ENCODE peak calls at places on chromosomes 13 and 19, in seven cellular contexts. H is neural progenitor cell, E is K562, R is keratinocyte, U is fibroblast of lung, I is SK-N-SH, B is endothelial cell of umbilical vein. F is an unnamed sample.

GRCh38 chr13:86986448-86986847 is 684.7 kb upstream of the SLITRK5 start:
- DNase-seq in I (no peak), B (no peak), E (no peak), H (peak; percentile 67), R (no peak), U (peak; percentile 65), F (no peak)

GRCh38 chr13:75432811-75433244 is 49.1 kb downstream of the TBC1D4 start:
- DNase-seq in U (no peak), I (no peak), B (no peak), E (no peak), R (no peak), H (no peak), F (no peak)

GRCh38 chr13:23460921-23461320 is 27.4 kb upstream of the SACS start:
- DNase-seq in E (no peak), H (no peak), U (no peak), I (no peak), R (no peak), B (no peak), F (no peak)

GRCh38 chr13:85009447-85009846 is 789.8 kb downstream of the SLITRK6 start:
- DNase-seq in E (no peak), I (no peak), B (no peak), H (no peak), U (no peak), R (no peak), F (no peak)

GRCh38 chr13:25783480-25784081 is 268.2 kb downstream of the SHISA2 start:
- DNase-seq in I (no peak), U (no peak), E (no peak), B (no peak), H (no peak), R (no peak), F (no peak)

GRCh38 chr13:109715902-109716301 is 70.5 kb downstream of the IRS2 start:
- DNase-seq in R (no peak), H (peak; percentile 38), I (no peak), B (no peak), E (no peak), U (no peak), F (no peak)

GRCh38 chr13:109497917-109498316 is 288.5 kb downstream of the IRS2 start:
- DNase-seq in H (no peak), U (no peak), B (no peak), R (no peak), E (no peak), I (no peak), F (no peak)

GRCh38 chr19:44943801-44944249 is 1.8 kb downstream of the APOC4 start:
- DNase-seq in H (no peak), R (no peak), U (no peak), E (peak; percentile 83), I (no peak), B (no peak), F (no peak)

GRCh38 chr19:37304190-37304883 is 66.6 kb upstream of the ZNF527 start:
- DNase-seq in R (no peak), E (peak; percentile 13), H (peak; percentile 64), B (no peak), U (no peak), I (peak; percentile 73), F (no peak)

GRCh38 chr19:45164577-45165335 is 4.0 kb upstream of the NKPD1 start:
- DNase-seq in I (no peak), E (peak; percentile 50), B (peak; percentile 45), U (peak; percentile 68), R (peak; percentile 86), H (peak; percentile 33), F (no peak)

DNA sequence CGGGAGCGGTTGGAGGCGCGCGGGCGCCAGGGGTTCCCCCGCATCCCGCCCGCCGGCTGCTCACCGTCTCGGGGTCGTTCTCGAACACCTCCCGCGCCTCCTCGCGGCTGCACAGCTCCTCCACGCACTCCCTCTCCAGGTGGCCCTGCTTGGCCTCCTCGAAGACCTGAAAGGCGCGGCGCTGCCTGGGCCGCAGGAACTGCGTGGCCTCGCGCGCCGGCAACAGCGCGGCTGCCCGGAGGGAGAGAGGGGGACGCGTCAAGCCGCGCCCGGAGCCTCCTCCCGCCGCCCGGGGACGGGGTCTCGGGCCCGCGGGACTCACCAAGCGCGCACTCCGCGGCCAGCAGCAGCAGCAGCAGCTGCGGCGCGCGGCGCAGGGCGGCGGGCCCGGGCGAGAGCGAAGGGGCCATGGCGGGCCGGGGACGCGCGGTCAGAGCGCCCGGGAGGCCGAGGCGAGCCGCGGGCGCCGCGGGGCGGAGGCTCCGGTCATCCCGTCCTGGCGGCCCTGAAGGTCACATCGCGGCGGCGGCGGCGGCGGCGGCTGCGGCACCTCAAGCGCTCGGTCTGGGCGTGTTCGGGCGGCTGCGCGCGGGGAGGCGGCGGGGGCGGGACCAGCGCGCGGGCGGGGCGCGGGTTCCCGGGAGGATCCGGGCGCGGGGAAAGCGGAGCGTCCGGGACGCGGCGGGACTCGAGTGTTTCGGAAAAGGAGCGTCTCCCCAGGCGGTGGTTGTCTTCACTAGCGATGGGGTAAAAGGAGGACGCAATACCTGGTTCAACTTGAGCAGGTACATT is at the start of gene GAS6:
- DNase-seq in B (peak; percentile 53), E (peak; percentile 64), I (peak; percentile 89), R (no peak), U (peak; percentile 51), H (peak; percentile 79), F (no peak)
- H3K9ac ChIP-seq in B (peak within 1 kb of the TSS; percentile 36), E (peak within 1 kb of the TSS; percentile 46), I (peak within 1 kb of the TSS; percentile 83), R (peak within 1 kb of the TSS; percentile 83), U (peak within 1 kb of the TSS; percentile 95), H (no peak within 1 kb of the TSS), F (peak within 1 kb of the TSS; percentile 92)

DNA sequence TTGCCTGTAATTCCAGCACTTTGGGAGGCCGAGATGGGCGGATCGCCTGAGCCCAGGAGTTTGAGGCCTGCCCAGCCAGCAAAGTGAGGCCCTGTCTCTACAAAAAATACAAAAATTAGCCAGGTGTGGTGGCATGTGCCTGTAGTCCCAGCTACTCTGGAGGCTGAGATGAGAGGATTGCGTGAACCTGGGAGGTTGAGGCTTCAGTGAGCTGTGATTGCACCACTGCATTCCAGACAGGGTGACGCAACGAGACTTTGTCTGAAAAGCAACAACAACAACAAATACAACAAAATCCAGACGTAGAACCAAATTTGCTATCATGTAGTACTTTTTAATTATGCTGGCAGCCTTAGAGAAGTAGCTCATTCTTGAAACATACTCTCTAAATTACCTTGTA is 277.1 kb downstream of the KLF5 start:
- DNase-seq in H (no peak), R (no peak), B (no peak), U (no peak), E (no peak), I (no peak), F (no peak)
- H3K4me1 ChIP-seq in H (no peaks in the 10 kb centered on the region), R (peaks cover 71% of the 10 kb centered on the region), B (peaks cover 7% of the 10 kb centered on the region), U (no peaks in the 10 kb centered on the region), E (no peaks in the 10 kb centered on the region), I (peaks cover 6% of the 10 kb centered on the region), F (no peaks in the 10 kb centered on the region)

GRCh38 chr13:29924482-29924884 is 74.1 kb upstream of the UBL3 start:
- DNase-seq in H (no peak), B (no peak), R (no peak), I (no peak), E (no peak), U (peak; percentile 89), F (no peak)

GRCh38 chr13:29922281-29922821 is 71.9 kb upstream of the UBL3 start:
- DNase-seq in R (no peak), I (no peak), H (no peak), B (no peak), U (peak; percentile 66), E (no peak), F (no peak)

GRCh38 chr13:29922896-29923295 is 72.5 kb upstream of the UBL3 start:
- DNase-seq in H (no peak), U (peak; percentile 87), I (no peak), R (no peak), E (no peak), B (no peak), F (no peak)

GRCh38 chr13:29924951-29925350 is 74.5 kb upstream of the UBL3 start:
- DNase-seq in H (no peak), U (no peak), E (no peak), I (no peak), R (no peak), B (no peak), F (no peak)

DNA sequence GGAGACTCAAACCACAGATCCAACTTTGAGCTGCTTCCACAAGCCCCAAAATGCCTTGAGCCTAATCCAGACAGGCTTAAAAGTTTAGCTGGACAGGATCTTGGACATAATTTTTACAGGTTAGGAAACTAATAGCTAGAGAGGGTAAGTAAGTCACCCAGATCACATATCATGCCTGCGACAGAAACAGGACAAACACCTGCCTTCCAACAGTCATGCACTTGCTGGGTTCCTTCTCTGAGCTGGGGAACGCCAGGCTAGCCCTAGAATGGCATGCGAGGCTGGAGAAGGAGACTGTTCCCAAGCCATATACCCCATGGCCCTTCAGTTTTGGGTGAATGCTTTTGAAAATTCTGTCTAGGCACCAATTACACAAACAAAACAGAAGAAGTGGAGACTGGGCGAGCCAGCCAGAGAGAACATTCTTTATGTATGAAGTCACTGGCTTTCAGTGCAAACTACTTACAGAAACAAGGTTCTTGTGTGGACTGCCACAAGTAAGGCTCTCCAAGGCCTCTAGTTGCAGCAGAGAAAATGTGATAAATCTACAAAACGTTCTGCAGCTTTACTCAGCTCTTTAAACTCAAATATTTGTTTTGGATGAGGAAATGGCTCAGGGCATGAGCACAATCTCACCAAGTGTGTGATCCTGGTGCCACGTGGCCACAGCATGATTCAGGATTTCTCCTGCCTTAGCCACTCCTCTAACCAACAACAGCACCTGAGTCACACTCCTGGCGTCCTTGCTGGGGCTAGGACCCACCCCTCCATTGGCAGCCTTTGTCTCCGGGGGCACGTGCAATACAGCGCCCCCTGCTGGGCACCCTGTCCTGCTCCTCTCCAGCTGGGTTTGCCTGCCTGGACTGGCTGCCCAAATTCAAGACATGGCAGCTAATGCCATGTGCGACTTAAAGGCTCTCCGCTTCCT is 73.4 kb upstream of the UBL3 start:
- DNase-seq in E (peak; percentile 68), H (peak; percentile 58), R (no peak), B (peak; percentile 93), I (peak; percentile 38), U (peak; percentile 99), F (peak; percentile 51)
- H3K9ac ChIP-seq in E (no peak overlapping the region), H (no peak overlapping the region), R (peak overlapping the region; percentile 44), B (peak overlapping the region; percentile 2), I (peak overlapping the region; percentile 49), U (no peak overlapping the region), F (no peak overlapping the region)

GRCh38 chr13:97234742-97235141 is 12.6 kb downstream of the MBNL2 start:
- DNase-seq in H (no peak), R (no peak), I (no peak), E (no peak), U (no peak), B (peak; percentile 35), F (no peak)

GRCh38 chr13:97235549-97236206 is 13.5 kb downstream of the MBNL2 start:
- DNase-seq in U (no peak), B (peak; percentile 64), H (no peak), E (no peak), R (no peak), I (peak; percentile 47), F (no peak)

GRCh38 chr13:97234236-97234635 is 12.1 kb downstream of the MBNL2 start:
- DNase-seq in E (no peak), H (no peak), U (no peak), I (no peak), R (no peak), B (no peak), F (no peak)

GRCh38 chr13:97231832-97232201 is 9.7 kb downstream of the MBNL2 start:
- DNase-seq in R (no peak), U (peak; percentile 86), E (no peak), B (no peak), H (no peak), I (no peak), F (no peak)

DNA sequence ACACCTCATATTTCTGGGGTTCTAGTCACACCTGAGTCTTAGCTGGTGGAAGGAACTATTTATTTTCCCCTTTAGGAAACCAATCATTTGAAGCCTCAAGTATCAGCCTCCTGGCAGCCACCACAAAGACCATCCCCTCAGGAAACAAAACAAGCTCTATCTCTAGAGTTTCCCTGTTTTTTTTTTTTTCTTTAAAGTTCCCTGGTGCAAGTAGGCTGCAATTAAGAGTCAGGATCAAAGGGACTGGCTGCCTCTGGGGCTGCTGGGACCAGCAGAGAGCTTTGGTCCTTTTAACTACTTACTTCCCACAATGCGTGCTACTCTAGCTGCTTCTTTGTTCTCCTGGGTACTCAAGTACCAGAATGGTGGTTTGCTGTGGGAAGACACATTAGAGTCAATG is 11.4 kb downstream of the MBNL2 start:
- DNase-seq in E (no peak), R (no peak), U (no peak), I (no peak), B (no peak), H (peak; percentile 21), F (no peak)
- H3K4me1 ChIP-seq in E (no peaks in the 10 kb centered on the region), R (peaks cover 7% of the 10 kb centered on the region), U (peaks cover 8% of the 10 kb centered on the region), I (peaks cover 35% of the 10 kb centered on the region), B (peaks cover 64% of the 10 kb centered on the region), H (peaks cover 8% of the 10 kb centered on the region), F (no peaks in the 10 kb centered on the region)